ENCODE peak calls at places on chromosomes 11 and 22, in five cellular contexts. M is K562, Q is SK-N-SH, P is GM12878, W is HepG2. B is an unnamed sample.

GRCh38 chr22:19958083-19959042 is 16.7 kb upstream of the TXNRD2 start:
- DNase-seq in M (no peak), Q (no peak), P (no peak), W (no peak), B (no peak)

GRCh38 chr11:12271241-12271640 is 106.1 kb upstream of the PARVA start:
- DNase-seq in M (no peak), Q (no peak), P (no peak), W (no peak), B (no peak)

GRCh38 chr11:1333091-1333772 is 23.8 kb upstream of the TOLLIP start:
- DNase-seq in M (no peak), Q (no peak), P (no peak), W (peak; percentile 60), B (no peak)

GRCh38 chr22:24090581-24090980 is 79.5 kb downstream of the CABIN1 start:
- DNase-seq in M (no peak), Q (no peak), P (no peak), W (no peak), B (no peak)

GRCh38 chr11:27392715-27393114 is 29.7 kb upstream of the CCDC34 start:
- DNase-seq in M (peak; percentile 38), Q (no peak), P (no peak), W (peak; percentile 66), B (no peak)

GRCh38 chr22:48959496-48959895 is 868.2 kb downstream of the BRD1 start:
- DNase-seq in M (no peak), Q (no peak), P (no peak), W (no peak), B (no peak)

GRCh38 chr11:27716850-27717249 is 16.6 kb upstream of the BDNF start:
- DNase-seq in M (no peak), Q (no peak), P (no peak), W (no peak), B (no peak)

GRCh38 chr11:94657629-94658028 is 90.5 kb downstream of the PIWIL4 start:
- DNase-seq in M (no peak), Q (no peak), P (no peak), W (no peak), B (no peak)

GRCh38 chr11:17734986-17735822 is 623 bp downstream of the KCNC1 start:
- DNase-seq in M (peak; percentile 71), Q (peak; percentile 86), P (no peak), W (peak; percentile 33), B (peak; percentile 52)

GRCh38 chr22:45418056-45418769 is 4.7 kb downstream of the RIBC2 start:
- DNase-seq in M (no peak), Q (no peak), P (no peak), W (no peak), B (no peak)

GRCh38 chr11:68735626-68736025 is 15.7 kb downstream of the TESMIN start:
- DNase-seq in M (no peak), Q (no peak), P (no peak), W (no peak), B (peak; percentile 73)

GRCh38 chr22:46590334-46590733 is 29.9 kb upstream of the GRAMD4 start:
- DNase-seq in M (no peak), Q (no peak), P (no peak), W (no peak), B (no peak)

GRCh38 chr11:70192666-70193410 is 10.3 kb upstream of the FADD start:
- DNase-seq in M (no peak), Q (no peak), P (no peak), W (no peak), B (no peak)

GRCh38 chr11:69707156-69707555 is 3.3 kb upstream of the FGF19 start:
- DNase-seq in M (peak; percentile 59), Q (no peak), P (no peak), W (no peak), B (no peak)

GRCh38 chr22:43218786-43219185 is 31.9 kb upstream of the TTLL12 start:
- DNase-seq in M (no peak), Q (no peak), P (no peak), W (no peak), B (no peak)

GRCh38 chr11:109858152-109858551 is 235.0 kb upstream of the ZC3H12C start:
- DNase-seq in M (no peak), Q (no peak), P (no peak), W (no peak), B (no peak)

GRCh38 chr22:27311666-27312566 is 489.6 kb downstream of the MN1 start:
- DNase-seq in M (no peak), Q (no peak), P (no peak), W (no peak), B (no peak)

GRCh38 chr11:67484847-67485311 is 2.1 kb downstream of the AIP start:
- DNase-seq in M (no peak), Q (no peak), P (peak; percentile 76), W (no peak), B (peak; percentile 51)

GRCh38 chr11:27350503-27350902 is 12.5 kb downstream of the CCDC34 start:
- DNase-seq in M (no peak), Q (no peak), P (no peak), W (no peak), B (no peak)

GRCh38 chr11:12762696-12763324 is 88.6 kb downstream of the TEAD1 start:
- DNase-seq in M (no peak), Q (no peak), P (no peak), W (no peak), B (no peak)

GRCh38 chr11:100719362-100719761 is 32.3 kb downstream of the ARHGAP42 start:
- DNase-seq in M (no peak), Q (no peak), P (no peak), W (no peak), B (no peak)

GRCh38 chr22:38570841-38571364 is 920 bp upstream of the DMC1 start:
- DNase-seq in M (no peak), Q (peak; percentile 26), P (no peak), W (no peak), B (peak; percentile 56)

GRCh38 chr11:19450282-19450681 is 209.5 kb upstream of the E2F8 start:
- DNase-seq in M (no peak), Q (no peak), P (no peak), W (no peak), B (no peak)
- TF ChIP-seq REST in M (no peak), Q (no peak), P (no peak), W (no peak), B (no peak)

GRCh38 chr11:61350803-61351202 is 10.9 kb downstream of the CYB561A3 start:
- DNase-seq in M (no peak), Q (no peak), P (no peak), W (no peak), B (no peak)

GRCh38 chr11:61347916-61348461 is 13.7 kb downstream of the CYB561A3 start:
- DNase-seq in M (no peak), Q (no peak), P (no peak), W (no peak), B (peak; percentile 66)

GRCh38 chr11:61349916-61350315 is 11.8 kb downstream of the CYB561A3 start:
- DNase-seq in M (no peak), Q (no peak), P (no peak), W (no peak), B (no peak)

GRCh38 chr11:61350336-61350735 is 11.3 kb downstream of the CYB561A3 start:
- DNase-seq in M (no peak), Q (no peak), P (no peak), W (no peak), B (no peak)

DNA sequence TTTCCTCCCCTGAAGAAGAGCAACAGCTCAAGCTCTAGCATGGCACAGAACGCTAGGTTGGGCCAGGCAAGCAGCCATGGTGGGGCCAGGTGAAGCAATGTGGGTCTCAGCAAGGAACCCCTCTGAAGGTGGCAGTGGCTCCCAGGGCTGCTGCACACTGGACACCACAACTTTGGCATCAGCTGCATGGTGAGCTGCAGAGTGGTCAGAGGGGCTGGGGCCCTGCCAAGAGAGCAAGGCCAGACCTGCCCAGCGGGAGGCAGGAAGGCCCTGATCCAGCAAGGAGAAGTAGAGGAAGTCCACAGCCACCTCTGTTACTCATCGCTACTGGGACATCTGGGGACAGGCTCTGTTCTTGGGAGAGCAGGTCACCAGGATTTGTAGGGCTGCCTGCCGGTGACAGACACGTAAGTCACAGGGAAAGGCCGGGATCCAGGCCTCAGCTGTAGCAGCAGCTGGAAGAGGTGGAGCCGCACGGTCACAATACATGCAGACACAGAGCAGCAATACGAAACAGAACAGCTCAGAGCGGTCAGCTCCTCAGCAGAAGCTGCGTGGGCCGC is 12.4 kb downstream of the CYB561A3 start:
- DNase-seq in M (no peak), Q (no peak), P (no peak), W (no peak), B (no peak)
- TF ChIP-seq GABPA in M (no peak), Q (no peak), P (no peak), W (no peak), B (no peak)

GRCh38 chr11:5505363-5506048 is 4.3 kb downstream of the UBQLN3 start:
- DNase-seq in M (no peak), Q (no peak), P (no peak), W (no peak), B (no peak)

GRCh38 chr11:5509803-5510202 is at the start of gene UBQLN3:
- DNase-seq in M (no peak), Q (no peak), P (no peak), W (no peak), B (no peak)

GRCh38 chr11:5508605-5509004 is 1.2 kb downstream of the UBQLN3 start:
- DNase-seq in M (no peak), Q (no peak), P (no peak), W (peak; percentile 18), B (no peak)

GRCh38 chr11:5507177-5507576 is 2.6 kb downstream of the UBQLN3 start:
- DNase-seq in M (peak; percentile 47), Q (no peak), P (no peak), W (no peak), B (no peak)

GRCh38 chr11:5507586-5508305 is 2.0 kb downstream of the UBQLN3 start:
- DNase-seq in M (no peak), Q (no peak), P (no peak), W (no peak), B (no peak)
- H3K27ac ChIP-seq in M (no peak overlapping the region), Q (no peak overlapping the region), P (no peak overlapping the region), W (no peak overlapping the region), B (no peak overlapping the region)

GRCh38 chr11:82686211-82686610 is 47.5 kb downstream of the FAM181B start:
- DNase-seq in M (no peak), Q (no peak), P (no peak), W (no peak), B (no peak)

GRCh38 chr11:82683029-82683428 is 50.6 kb downstream of the FAM181B start:
- DNase-seq in M (no peak), Q (no peak), P (no peak), W (no peak), B (no peak)

GRCh38 chr11:82680252-82680651 is 53.4 kb downstream of the FAM181B start:
- DNase-seq in M (no peak), Q (no peak), P (no peak), W (no peak), B (no peak)

GRCh38 chr11:82676483-82677094 is 57.1 kb downstream of the FAM181B start:
- DNase-seq in M (no peak), Q (no peak), P (no peak), W (peak; percentile 4), B (no peak)

DNA sequence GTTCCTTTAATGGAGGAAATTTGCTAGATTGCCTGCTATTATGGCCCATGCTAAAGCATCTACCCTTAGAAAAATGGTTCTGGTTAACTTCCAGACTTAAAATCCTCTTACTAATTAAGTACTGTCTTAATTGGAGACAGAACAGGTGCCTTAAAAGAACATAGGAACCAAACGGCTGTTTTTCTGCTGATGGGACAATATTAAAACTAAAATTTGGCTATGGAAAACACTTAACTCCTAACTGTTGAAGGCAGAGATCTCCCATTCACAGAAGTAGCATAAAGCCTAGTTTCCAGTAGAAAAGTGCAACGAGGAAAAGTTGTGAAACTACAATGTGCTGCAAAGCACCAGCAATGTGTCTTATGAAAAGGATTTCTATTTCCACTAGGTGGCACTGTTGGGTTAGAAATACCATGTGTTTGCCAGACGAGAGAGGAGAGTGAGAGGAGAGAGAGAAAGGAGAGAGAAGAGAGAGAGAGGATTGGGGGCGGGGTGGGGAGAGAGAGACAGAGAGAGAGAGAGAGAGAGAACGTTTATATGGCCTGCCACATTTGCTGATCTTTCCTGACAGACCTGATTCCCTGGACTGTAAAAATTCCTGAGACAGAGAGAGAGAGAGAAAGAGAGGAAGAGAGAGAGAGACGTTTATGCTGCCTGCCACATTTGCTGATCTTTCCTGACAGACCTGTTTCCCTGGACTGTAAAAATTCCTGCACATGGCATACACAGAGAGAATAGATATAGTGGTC is 51.5 kb downstream of the FAM181B start:
- DNase-seq in M (peak; percentile 45), Q (peak; percentile 36), P (peak; percentile 9), W (peak; percentile 67), B (peak; percentile 35)
- TF ChIP-seq REST in M (no peak), Q (no peak), P (no peak), W (no peak), B (no peak)

B was measured in HL-60.